ENCODE peak calls at places on chromosome 1, in seven cellular contexts. Z is CD8-positive, alpha-beta T cell; P is endodermal cell; Y is T-helper 22 cell; W is GM03348; D is HTR-8/SVneo; R is stimulated activated CD8-positive, alpha-beta memory T cell treated with anti-CD3 and anti-CD28 coated beads, Interleukin-7, amount 100 ng/mL, for 1 hour. S is an unnamed sample.

GRCh38 chr1:111199881-111200801 is at the start of gene DENND2D:
- DNase-seq in Y (no peak), R (no peak), P (no peak), W (no peak), Z (peak; percentile 40), D (no peak), S (no peak)

GRCh38 chr1:229352975-229353374 is 10.1 kb upstream of the CCSAP start:
- DNase-seq in R (no peak), W (no peak), Y (no peak), P (no peak), D (no peak), Z (no peak), S (no peak)

GRCh38 chr1:245807306-245807705 is 652.5 kb downstream of the KIF26B start:
- DNase-seq in D (no peak), R (no peak), W (peak; percentile 48), Y (no peak), Z (no peak), P (no peak), S (no peak)

GRCh38 chr1:44484155-44484688 is 79.2 kb downstream of the RNF220 start:
- DNase-seq in D (peak; percentile 18), R (no peak), W (peak; percentile 21), Z (no peak), P (peak; percentile 82), Y (no peak), S (no peak)

GRCh38 chr1:209421186-209421585 is 162.3 kb upstream of the CAMK1G start:
- DNase-seq in Z (no peak), P (no peak), W (no peak), D (no peak), Y (no peak), R (no peak), S (no peak)

GRCh38 chr1:17439250-17440073 is at the start of gene RCC2:
- DNase-seq in D (peak; percentile 61), R (peak; percentile 47), P (peak; percentile 74), Y (peak; percentile 60), Z (peak; percentile 69), W (peak; percentile 97), S (peak; percentile 61)

GRCh38 chr1:51048670-51049069 is 53.4 kb upstream of the C1orf185 start:
- DNase-seq in Y (no peak), W (no peak), P (no peak), R (no peak), Z (no peak), D (no peak), S (no peak)

GRCh38 chr1:176996455-176997090 is 167.9 kb downstream of the ASTN1 start:
- DNase-seq in R (no peak), D (no peak), P (peak; percentile 75), Y (no peak), Z (no peak), W (no peak), S (no peak)

GRCh38 chr1:245153081-245153644 is 1.6 kb upstream of the KIF26B start:
- DNase-seq in W (peak; percentile 85), R (peak; percentile 25), D (peak; percentile 71), P (peak; percentile 89), Z (peak; percentile 36), Y (peak; percentile 30), S (peak; percentile 51)

S was measured in natural killer cell.